ENCODE peak calls at places on chromosomes 5 and 9, in five cellular contexts. One of them, this sample, is unnamed.

GRCh38 chr5:80168388-80169028 is 87.3 kb downstream of the SERINC5 start:
- DNase-seq in Peyer's patch: no peak
- DNase-seq in upper lobe of left lung: no peak
- DNase-seq in ovary: no peak
- DNase-seq in heart left ventricle: no peak
- DNase-seq in this sample: no peak

GRCh38 chr5:51411917-51412316 is 28.7 kb downstream of the ISL1 start:
- DNase-seq in heart left ventricle: no peak
- DNase-seq in upper lobe of left lung: no peak
- DNase-seq in Peyer's patch: no peak
- DNase-seq in ovary: no peak
- DNase-seq in this sample: no peak

GRCh38 chr5:174402224-174402812 is 322.1 kb upstream of the MSX2 start:
- DNase-seq in ovary: no peak
- DNase-seq in Peyer's patch: no peak
- DNase-seq in heart left ventricle: no peak
- DNase-seq in upper lobe of left lung: no peak
- DNase-seq in this sample: no peak

GRCh38 chr5:4941957-4942830 is 197.9 kb upstream of the ADAMTS16 start:
- DNase-seq in ovary: peak
- DNase-seq in Peyer's patch: no peak
- DNase-seq in heart left ventricle: no peak
- DNase-seq in upper lobe of left lung: peak
- DNase-seq in this sample: no peak

GRCh38 chr9:132671620-132672412 is 1.6 kb downstream of the GTF3C4 start:
- DNase-seq in ovary: no peak
- DNase-seq in upper lobe of left lung: no peak
- DNase-seq in heart left ventricle: no peak
- DNase-seq in Peyer's patch: no peak
- DNase-seq in this sample: no peak

GRCh38 chr5:126744842-126745241 is 32.1 kb upstream of the LMNB1 start:
- DNase-seq in ovary: no peak
- DNase-seq in heart left ventricle: no peak
- DNase-seq in upper lobe of left lung: no peak
- DNase-seq in Peyer's patch: no peak
- DNase-seq in this sample: no peak

GRCh38 chr5:67462150-67462549 is 265.6 kb upstream of the CD180 start:
- DNase-seq in ovary: no peak
- DNase-seq in heart left ventricle: no peak
- DNase-seq in Peyer's patch: no peak
- DNase-seq in upper lobe of left lung: no peak
- DNase-seq in this sample: no peak

GRCh38 chr5:38112930-38113329 is 145.4 kb upstream of the EGFLAM start:
- DNase-seq in Peyer's patch: no peak
- DNase-seq in ovary: no peak
- DNase-seq in heart left ventricle: no peak
- DNase-seq in upper lobe of left lung: no peak
- DNase-seq in this sample: no peak

GRCh38 chr5:140497897-140498296 is 49.6 kb upstream of the EIF4EBP3 start:
- DNase-seq in heart left ventricle: no peak
- DNase-seq in upper lobe of left lung: no peak
- DNase-seq in Peyer's patch: no peak
- DNase-seq in ovary: no peak
- DNase-seq in this sample: no peak

GRCh38 chr9:123637940-123638634 is 282.1 kb downstream of the CRB2 start:
- DNase-seq in heart left ventricle: no peak
- DNase-seq in upper lobe of left lung: no peak
- DNase-seq in ovary: peak
- DNase-seq in Peyer's patch: no peak
- DNase-seq in this sample: no peak

GRCh38 chr9:134585746-134586706 is 55.6 kb upstream of the COL5A1 start:
- DNase-seq in heart left ventricle: peak
- DNase-seq in ovary: no peak
- DNase-seq in Peyer's patch: peak
- DNase-seq in upper lobe of left lung: peak
- DNase-seq in this sample: no peak

GRCh38 chr9:78280982-78281668 is 15.8 kb upstream of the PSAT1 start:
- DNase-seq in upper lobe of left lung: no peak
- DNase-seq in heart left ventricle: peak
- DNase-seq in Peyer's patch: no peak
- DNase-seq in ovary: peak
- DNase-seq in this sample: no peak

GRCh38 chr5:178496661-178497060 is 93.5 kb downstream of the COL23A1 start:
- DNase-seq in upper lobe of left lung: no peak
- DNase-seq in heart left ventricle: no peak
- DNase-seq in ovary: no peak
- DNase-seq in Peyer's patch: no peak
- DNase-seq in this sample: no peak

GRCh38 chr5:72427488-72428437 is 79.4 kb downstream of the ZNF366 start:
- DNase-seq in Peyer's patch: no peak
- DNase-seq in upper lobe of left lung: no peak
- DNase-seq in heart left ventricle: no peak
- DNase-seq in ovary: no peak
- DNase-seq in this sample: no peak

GRCh38 chr9:131270171-131271015 is 5.9 kb downstream of the FAM78A start:
- DNase-seq in heart left ventricle: peak
- DNase-seq in ovary: no peak
- DNase-seq in Peyer's patch: peak
- DNase-seq in upper lobe of left lung: peak
- DNase-seq in this sample: peak

DNA sequence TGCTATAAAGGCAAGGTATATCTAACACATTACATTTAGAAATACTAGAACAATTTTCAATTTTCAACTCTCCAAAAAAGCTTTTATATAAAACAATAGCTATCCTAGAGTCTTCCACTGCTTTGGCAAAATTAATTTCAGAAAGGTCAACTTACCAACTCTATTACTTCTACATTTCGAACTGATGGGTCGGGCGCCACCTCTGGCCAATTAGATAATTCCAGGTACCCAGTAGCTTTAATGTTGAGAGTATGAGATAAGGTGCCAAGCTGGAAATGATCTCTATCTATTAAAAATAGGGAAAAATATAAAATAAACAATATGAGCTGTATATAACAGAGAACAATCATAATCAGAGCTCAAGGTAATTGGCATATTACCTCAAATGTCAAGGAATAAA is 166.6 kb downstream of the AP3B1 start:
- DNase-seq in ovary: no peak
- DNase-seq in upper lobe of left lung: no peak
- DNase-seq in heart left ventricle: no peak
- DNase-seq in Peyer's patch: no peak
- DNase-seq in this sample: no peak
- TF ChIP-seq CTCF in ovary: no peak
- TF ChIP-seq CTCF in upper lobe of left lung: no peak
- TF ChIP-seq CTCF in heart left ventricle: no peak
- TF ChIP-seq CTCF in Peyer's patch: no peak
- TF ChIP-seq CTCF in this sample: no peak

DNA sequence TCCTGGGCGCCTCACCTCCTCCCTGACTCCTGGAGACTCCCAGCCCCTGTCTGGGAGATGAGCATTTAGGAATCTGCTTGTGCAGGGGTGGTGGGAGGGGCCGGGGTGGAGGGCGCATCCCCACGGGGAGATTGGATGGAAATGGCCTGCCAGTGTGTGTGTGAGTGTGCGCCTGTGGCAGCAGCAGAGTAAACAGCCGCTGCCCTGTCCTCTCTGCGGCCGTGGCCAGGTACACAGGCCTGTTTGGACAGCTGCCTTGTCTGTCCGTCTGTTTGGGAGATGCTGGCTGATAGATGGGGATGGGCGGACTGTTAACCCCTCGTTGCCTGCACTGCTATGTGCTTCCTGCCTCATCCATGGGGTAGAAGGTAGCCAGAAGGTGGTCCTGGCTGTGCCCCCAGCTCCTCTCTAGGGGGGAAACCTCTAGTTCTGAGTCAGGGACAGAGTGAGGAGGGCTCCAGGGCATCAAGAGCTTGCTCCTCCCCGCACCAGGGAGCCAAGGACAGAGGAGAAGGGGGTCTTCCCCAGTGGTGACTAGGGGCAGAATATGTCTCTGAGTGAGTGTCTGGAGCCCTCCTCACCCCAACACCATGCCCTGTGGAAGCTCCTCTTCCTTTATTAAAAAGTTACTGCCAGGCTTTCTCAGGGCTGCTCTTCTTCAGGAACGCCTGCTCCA is 60.1 kb downstream of the LMX1B start:
- DNase-seq in heart left ventricle: no peak
- DNase-seq in upper lobe of left lung: no peak
- DNase-seq in Peyer's patch: no peak
- DNase-seq in ovary: peak
- DNase-seq in this sample: no peak
- H3K4me3 ChIP-seq in heart left ventricle: no peak
- H3K4me3 ChIP-seq in upper lobe of left lung: no peak
- H3K4me3 ChIP-seq in Peyer's patch: no peak
- H3K4me3 ChIP-seq in ovary: no peak
- H3K4me3 ChIP-seq in this sample: no peak

GRCh38 chr9:136327313-136327971 is at the start of gene GPSM1:
- DNase-seq in upper lobe of left lung: peak
- DNase-seq in heart left ventricle: peak
- DNase-seq in ovary: peak
- DNase-seq in Peyer's patch: no peak
- DNase-seq in this sample: no peak
- TF ChIP-seq POLR2A in upper lobe of left lung: peak
- TF ChIP-seq POLR2A in heart left ventricle: no peak
- TF ChIP-seq POLR2A in ovary: peak
- TF ChIP-seq POLR2A in Peyer's patch: no peak
- TF ChIP-seq POLR2A in this sample: no peak

GRCh38 chr5:31581498-31582099 is 49.5 kb downstream of the C5orf22 start:
- DNase-seq in Peyer's patch: no peak
- DNase-seq in upper lobe of left lung: no peak
- DNase-seq in heart left ventricle: no peak
- DNase-seq in ovary: no peak
- DNase-seq in this sample: no peak
- TF ChIP-seq CTCF in Peyer's patch: peak
- TF ChIP-seq CTCF in upper lobe of left lung: peak
- TF ChIP-seq CTCF in heart left ventricle: peak
- TF ChIP-seq CTCF in ovary: peak
- TF ChIP-seq CTCF in this sample: no peak

DNA sequence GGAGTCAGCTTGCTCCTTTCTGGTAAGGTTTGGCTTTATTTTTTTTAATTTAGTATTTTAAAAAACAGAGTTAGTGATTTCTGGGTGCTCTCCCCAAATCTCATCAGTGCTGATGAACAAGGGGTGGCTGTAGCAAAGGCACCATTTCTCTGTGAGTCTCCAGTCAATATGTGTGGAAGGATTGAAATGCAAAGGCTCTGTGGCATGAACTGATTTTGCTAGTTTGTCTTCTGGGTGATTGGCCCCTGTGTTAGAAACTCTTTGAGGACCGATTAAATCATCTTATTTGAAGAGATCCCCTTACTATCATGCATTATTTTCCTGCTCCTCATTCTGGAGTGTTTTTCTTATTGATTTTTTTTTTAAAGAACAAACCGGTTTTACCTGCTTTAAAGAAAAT is 596 bp downstream of the TEK start:
- DNase-seq in heart left ventricle: no peak
- DNase-seq in ovary: no peak
- DNase-seq in Peyer's patch: no peak
- DNase-seq in upper lobe of left lung: no peak
- DNase-seq in this sample: no peak
- H3K4me3 ChIP-seq in heart left ventricle: peak
- H3K4me3 ChIP-seq in ovary: no peak
- H3K4me3 ChIP-seq in Peyer's patch: no peak
- H3K4me3 ChIP-seq in upper lobe of left lung: peak
- H3K4me3 ChIP-seq in this sample: no peak

GRCh38 chr9:105447814-105448812 is at the start of gene FSD1L:
- DNase-seq in heart left ventricle: peak
- DNase-seq in ovary: peak
- DNase-seq in Peyer's patch: peak
- DNase-seq in upper lobe of left lung: peak
- DNase-seq in this sample: peak
- TF ChIP-seq POLR2A in heart left ventricle: peak
- TF ChIP-seq POLR2A in ovary: no peak
- TF ChIP-seq POLR2A in Peyer's patch: peak
- TF ChIP-seq POLR2A in upper lobe of left lung: peak
- TF ChIP-seq POLR2A in this sample: no peak

DNA sequence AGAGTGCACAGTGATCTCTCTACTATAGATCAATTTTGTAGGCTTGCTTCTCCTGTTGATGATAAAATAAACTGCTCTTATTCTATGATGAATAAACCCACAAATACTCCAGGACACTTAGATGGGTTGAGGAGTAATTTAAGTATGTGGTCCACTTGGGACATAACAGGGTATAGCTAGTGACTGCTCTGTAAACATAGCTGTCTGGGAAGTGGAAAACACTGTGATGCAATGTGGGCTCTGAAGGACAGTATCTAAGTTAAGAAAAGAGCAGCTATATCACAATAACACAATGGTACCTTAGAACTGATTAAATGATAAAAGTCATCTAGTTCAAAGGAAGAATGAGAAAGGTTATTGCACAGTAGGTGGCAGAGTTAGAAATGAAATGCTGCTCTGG is 294.3 kb upstream of the HAPLN1 start:
- DNase-seq in Peyer's patch: no peak
- DNase-seq in upper lobe of left lung: no peak
- DNase-seq in heart left ventricle: no peak
- DNase-seq in ovary: no peak
- DNase-seq in this sample: no peak
- TF ChIP-seq CTCF in Peyer's patch: no peak
- TF ChIP-seq CTCF in upper lobe of left lung: no peak
- TF ChIP-seq CTCF in heart left ventricle: no peak
- TF ChIP-seq CTCF in ovary: no peak
- TF ChIP-seq CTCF in this sample: no peak

DNA sequence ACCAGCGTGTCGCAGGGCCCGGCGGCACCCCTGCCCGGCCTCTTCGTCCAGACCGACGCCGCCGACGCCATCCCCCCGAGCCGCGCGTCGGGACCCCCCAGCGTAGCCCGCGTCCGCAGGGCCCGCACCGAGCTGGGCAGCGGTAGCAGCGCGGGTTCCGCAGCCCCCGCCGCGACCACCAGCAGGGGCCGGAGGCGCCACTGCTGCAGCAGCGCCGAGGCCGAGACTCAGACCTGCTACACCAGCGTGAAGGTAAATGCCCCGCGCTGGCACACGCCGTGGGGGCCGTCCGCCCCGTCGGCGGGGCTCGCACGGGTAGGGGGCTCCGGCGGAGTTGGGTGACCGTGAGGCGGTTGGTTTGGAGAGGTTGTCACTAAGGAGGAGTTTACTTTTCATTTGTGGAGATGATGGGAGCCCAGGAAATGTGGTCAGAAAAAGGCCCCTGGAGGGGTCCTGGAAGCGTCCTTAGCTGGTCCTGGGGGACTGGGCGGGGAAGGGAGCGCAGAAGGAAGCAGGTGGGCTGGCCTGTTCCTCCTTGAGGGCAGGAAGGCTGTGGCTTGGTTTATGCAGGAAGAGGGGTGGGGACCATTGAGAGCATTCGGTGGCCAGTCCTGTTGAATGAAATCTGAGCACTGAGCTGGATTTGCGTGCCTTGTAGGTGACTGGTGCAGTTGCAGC is 672 bp downstream of the PDE8B start:
- DNase-seq in ovary: no peak
- DNase-seq in upper lobe of left lung: peak
- DNase-seq in Peyer's patch: no peak
- DNase-seq in heart left ventricle: no peak
- DNase-seq in this sample: no peak
- H3K4me3 ChIP-seq in ovary: peak
- H3K4me3 ChIP-seq in upper lobe of left lung: peak
- H3K4me3 ChIP-seq in Peyer's patch: peak
- H3K4me3 ChIP-seq in heart left ventricle: peak
- H3K4me3 ChIP-seq in this sample: peak

GRCh38 chr9:96874947-96875459 is 20.7 kb upstream of the ZNF782 start:
- DNase-seq in Peyer's patch: peak
- DNase-seq in ovary: no peak
- DNase-seq in upper lobe of left lung: no peak
- DNase-seq in heart left ventricle: no peak
- DNase-seq in this sample: no peak
- TF ChIP-seq POLR2A in Peyer's patch: peak
- TF ChIP-seq POLR2A in ovary: no peak
- TF ChIP-seq POLR2A in upper lobe of left lung: no peak
- TF ChIP-seq POLR2A in heart left ventricle: no peak
- TF ChIP-seq POLR2A in this sample: no peak